ENCODE peak calls at places on chromosomes 13 and 19, in seven cellular contexts. I is bronchial epithelial cell, C is small intestine, R is astrocyte of the cerebellum, U is fibroblast of mammary gland, O is esophagus squamous epithelium, G is left ventricle myocardium inferior. E is an unnamed sample.

GRCh38 chr13:45602183-45602582 is 13.4 kb downstream of the ERICH6B start:
- DNase-seq in G (no peak), R (no peak), U (no peak), I (no peak), O (no peak), C (no peak), E (no peak)

GRCh38 chr19:2223959-2224358 is 12.2 kb downstream of the PLEKHJ1 start:
- DNase-seq in C (no peak), I (no peak), R (no peak), G (no peak), U (no peak), O (no peak), E (no peak)

GRCh38 chr13:113607477-113608245 is 23.1 kb downstream of the TFDP1 start:
- DNase-seq in R (no peak), I (no peak), G (no peak), C (no peak), O (no peak), U (no peak), E (no peak)

GRCh38 chr19:277131-277530 is 14.1 kb downstream of the PLPP2 start:
- DNase-seq in O (no peak), U (no peak), R (no peak), I (no peak), C (no peak), G (no peak), E (peak)

GRCh38 chr13:91498298-91498697 is 99.9 kb downstream of the GPC5 start:
- DNase-seq in G (no peak), C (no peak), I (no peak), O (no peak), U (no peak), R (no peak), E (peak)

GRCh38 chr19:38004505-38005223 is 97.7 kb downstream of the SIPA1L3 start:
- DNase-seq in O (peak), I (peak), U (peak), R (peak), C (peak), G (peak), E (peak)

GRCh38 chr19:49145485-49146407 is 9.4 kb downstream of the HRC start:
- DNase-seq in C (peak), O (no peak), I (no peak), R (no peak), U (peak), G (peak), E (peak)

GRCh38 chr13:87234981-87235380 is 436.2 kb upstream of the SLITRK5 start:
- DNase-seq in G (no peak), I (no peak), O (no peak), R (peak), C (no peak), U (peak), E (no peak)

GRCh38 chr19:28424041-28424440 is 788.9 kb downstream of the UQCRFS1 start:
- DNase-seq in I (no peak), G (no peak), U (no peak), O (no peak), R (no peak), C (no peak), E (no peak)

GRCh38 chr19:39038098-39038497 is 5.7 kb upstream of the FBXO27 start:
- DNase-seq in O (no peak), G (no peak), U (peak), R (no peak), I (peak), C (peak), E (peak)

GRCh38 chr13:44309771-44310767 is 63.6 kb upstream of the SERP2 start:
- DNase-seq in R (no peak), G (peak), I (peak), U (peak), C (peak), O (no peak), E (no peak)

GRCh38 chr19:6802336-6803035 is 30.0 kb downstream of the VAV1 start:
- DNase-seq in R (no peak), I (peak), U (no peak), C (peak), G (peak), O (peak), E (no peak)

GRCh38 chr13:114101831-114102520 is 30.4 kb downstream of the RASA3 start:
- DNase-seq in C (no peak), U (no peak), I (no peak), R (no peak), O (no peak), G (no peak), E (peak)

GRCh38 chr13:112759053-112759452 is 69.2 kb downstream of the ATP11A start:
- DNase-seq in O (no peak), G (no peak), U (no peak), C (no peak), R (no peak), I (no peak), E (no peak)

GRCh38 chr13:36758345-36758744 is 60.7 kb upstream of the RFXAP start:
- DNase-seq in R (no peak), I (no peak), C (peak), G (no peak), O (no peak), U (no peak), E (no peak)

GRCh38 chr13:21069561-21070004 is 8.2 kb upstream of the LATS2 start:
- DNase-seq in I (peak), G (peak), R (peak), C (peak), O (no peak), U (peak), E (peak)

GRCh38 chr13:33176526-33176925 is 109.0 kb downstream of the STARD13 start:
- DNase-seq in I (no peak), U (peak), G (no peak), R (no peak), C (no peak), O (no peak), E (no peak)

GRCh38 chr13:113928701-113929627 is 44.9 kb downstream of the C13orf46 start:
- DNase-seq in U (peak), I (no peak), O (no peak), R (peak), G (peak), C (no peak), E (peak)

GRCh38 chr19:18419195-18419698 is at the start of gene SSBP4:
- DNase-seq in I (no peak), G (peak), U (peak), R (no peak), C (peak), O (no peak), E (peak)

GRCh38 chr13:84479656-84480055 is 597.4 kb upstream of the SLITRK1 start:
- DNase-seq in R (no peak), I (peak), G (no peak), C (no peak), U (peak), O (no peak), E (no peak)

GRCh38 chr19:23766951-23767350 is 8.3 kb upstream of the ZNF681 start:
- DNase-seq in R (no peak), C (no peak), G (no peak), U (no peak), I (no peak), O (no peak), E (no peak)

GRCh38 chr13:63605962-63606361 is 2190.3 kb upstream of the PCDH20 start:
- DNase-seq in C (no peak), O (no peak), G (no peak), U (no peak), R (no peak), I (no peak), E (no peak)

GRCh38 chr19:17495639-17496265 is 15.7 kb upstream of the PGLS start:
- DNase-seq in I (no peak), R (no peak), G (no peak), C (no peak), U (no peak), O (no peak), E (peak)

GRCh38 chr19:43581467-43581866 is 5.9 kb downstream of the PINLYP start:
- DNase-seq in O (no peak), R (no peak), I (no peak), G (no peak), U (no peak), C (no peak), E (peak)

GRCh38 chr13:29101404-29101803 is 281.3 kb downstream of the MTUS2 start:
- DNase-seq in I (no peak), U (no peak), C (no peak), O (no peak), G (no peak), R (no peak), E (no peak)

GRCh38 chr13:100182894-100183490 is 94.1 kb downstream of the PCCA start:
- DNase-seq in U (no peak), I (no peak), G (no peak), C (no peak), O (no peak), R (no peak), E (no peak)

GRCh38 chr19:35309481-35310279 is 17.7 kb downstream of the MAG start:
- DNase-seq in G (no peak), R (no peak), C (no peak), U (no peak), I (no peak), O (no peak), E (peak)

GRCh38 chr19:38385804-38386257 is 2.0 kb downstream of the GGN start:
- DNase-seq in G (no peak), C (no peak), O (no peak), I (no peak), R (no peak), U (no peak), E (peak)

GRCh38 chr13:30880756-30881155 is 25.3 kb upstream of the MEDAG start:
- DNase-seq in R (peak), G (no peak), C (no peak), O (no peak), U (peak), I (peak), E (no peak)

GRCh38 chr19:51712461-51713081 is 11.2 kb downstream of the HAS1 start:
- DNase-seq in I (peak), C (peak), O (no peak), U (peak), G (no peak), R (no peak), E (no peak)

GRCh38 chr19:20367811-20368294 is 197.7 kb downstream of the ZNF737 start:
- DNase-seq in R (no peak), G (no peak), C (no peak), U (no peak), O (no peak), I (no peak), E (no peak)

GRCh38 chr13:42804244-42804868 is 23.0 kb downstream of the FAM216B start:
- DNase-seq in G (no peak), C (no peak), I (no peak), R (no peak), U (no peak), O (no peak), E (no peak)

GRCh38 chr19:5990289-5990797 is 12.4 kb upstream of the RANBP3 start:
- DNase-seq in R (no peak), G (no peak), U (peak), I (no peak), C (no peak), O (no peak), E (peak)

GRCh38 chr13:99067160-99067985 is 89.5 kb upstream of the DOCK9 start:
- DNase-seq in O (no peak), G (no peak), C (no peak), U (peak), R (no peak), I (peak), E (peak)

GRCh38 chr13:50731400-50731799 is 112.1 kb downstream of the DLEU7 start:
- DNase-seq in U (peak), I (peak), G (no peak), O (no peak), R (peak), C (no peak), E (no peak)

GRCh38 chr19:56174550-56174949 is 1.3 kb upstream of the GALP start:
- DNase-seq in C (no peak), R (no peak), O (no peak), U (no peak), I (no peak), G (no peak), E (no peak)

GRCh38 chr13:53782400-53783030 is 753.9 kb downstream of the OLFM4 start:
- DNase-seq in U (peak), G (no peak), C (peak), O (no peak), I (peak), R (peak), E (peak)

GRCh38 chr13:76023644-76024043 is 387.5 kb downstream of the LMO7 start:
- DNase-seq in G (no peak), R (no peak), O (no peak), C (no peak), I (peak), U (no peak), E (no peak)

GRCh38 chr19:3171894-3172679 is 6.5 kb upstream of the S1PR4 start:
- DNase-seq in O (no peak), I (peak), G (no peak), U (no peak), C (no peak), R (no peak), E (peak)

DNA sequence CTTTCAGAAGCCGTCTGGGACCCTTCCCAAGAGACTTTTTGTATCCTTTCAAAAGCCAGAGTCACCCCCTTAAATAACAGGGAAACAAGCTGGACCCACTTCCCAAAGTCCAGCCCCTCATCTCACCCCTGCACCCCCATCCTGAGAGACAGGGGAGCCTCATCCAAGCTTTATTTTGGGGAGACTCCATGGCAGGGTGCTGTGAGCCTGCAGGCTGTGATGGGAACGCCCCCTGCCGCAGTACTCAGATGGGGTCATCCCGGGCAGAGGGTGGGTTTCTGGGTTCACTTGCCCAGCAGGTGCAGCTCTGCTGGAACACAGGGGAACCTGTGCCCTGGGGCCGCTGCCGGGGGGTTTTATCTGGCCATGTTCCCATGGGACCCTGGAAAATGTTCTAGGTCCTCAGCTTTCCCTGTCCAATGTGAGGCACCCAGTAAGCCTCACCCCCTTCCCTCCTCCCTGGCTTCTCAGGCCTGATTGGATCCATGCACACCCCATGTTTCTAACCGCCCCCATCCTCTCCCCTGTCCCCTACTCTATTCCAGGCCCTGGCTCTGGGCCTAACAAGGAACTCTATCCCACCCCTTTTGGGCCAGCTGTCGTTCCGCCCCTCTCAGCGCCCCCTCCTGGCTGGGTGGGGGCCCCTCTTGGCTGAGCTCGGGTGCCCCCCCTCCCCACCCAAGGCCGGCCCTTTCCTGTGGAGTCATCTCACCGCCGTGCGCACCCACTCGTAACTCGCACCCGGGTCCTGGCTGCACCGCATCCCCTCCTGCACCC is 1.0 kb downstream of the HIF3A start:
- DNase-seq in C (peak), R (no peak), O (no peak), U (peak), I (no peak), G (peak), E (peak)
- H3K4me3 ChIP-seq in C (no peak), R (no peak), O (peak), U (peak), I (no peak), G (peak), E (no peak)

GRCh38 chr19:10290876-10291553 is 1.3 kb downstream of the ICAM5 start:
- DNase-seq in O (no peak), U (no peak), C (peak), R (no peak), I (peak), G (peak), E (peak)
- H3K4me3 ChIP-seq in O (peak), U (peak), C (peak), R (peak), I (peak), G (peak), E (peak)

DNA sequence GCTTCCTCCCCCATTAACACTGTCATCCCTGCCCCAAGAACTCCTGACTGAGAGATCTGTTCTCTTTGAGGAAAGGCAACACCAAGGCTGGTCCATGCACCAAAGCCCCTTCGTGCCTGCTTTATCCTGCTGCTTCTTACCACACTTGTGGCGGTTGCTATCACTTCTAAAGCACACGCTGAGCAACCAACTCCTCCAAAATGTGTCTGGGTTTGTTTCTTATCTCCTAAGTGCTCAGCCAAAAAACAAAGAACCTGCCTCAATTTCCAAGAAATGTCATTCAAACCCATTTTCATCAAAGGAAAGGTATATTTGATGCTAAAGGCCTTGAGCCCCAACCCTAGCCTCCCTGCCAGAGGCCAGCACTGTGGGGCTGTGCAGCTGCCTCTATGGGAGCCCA is 14.6 kb downstream of the ATP7B start:
- DNase-seq in G (no peak), O (no peak), C (no peak), I (no peak), U (no peak), R (no peak), E (no peak)
- H3K4me3 ChIP-seq in G (no peak), O (no peak), C (no peak), I (no peak), U (no peak), R (no peak), E (no peak)

GRCh38 chr19:40611096-40611495 is 9.9 kb downstream of the LTBP4 start:
- DNase-seq in C (peak), G (no peak), U (no peak), I (peak), O (no peak), R (no peak), E (peak)
- H3K4me3 ChIP-seq in C (no peak), G (peak), U (no peak), I (no peak), O (no peak), R (no peak), E (no peak)

DNA sequence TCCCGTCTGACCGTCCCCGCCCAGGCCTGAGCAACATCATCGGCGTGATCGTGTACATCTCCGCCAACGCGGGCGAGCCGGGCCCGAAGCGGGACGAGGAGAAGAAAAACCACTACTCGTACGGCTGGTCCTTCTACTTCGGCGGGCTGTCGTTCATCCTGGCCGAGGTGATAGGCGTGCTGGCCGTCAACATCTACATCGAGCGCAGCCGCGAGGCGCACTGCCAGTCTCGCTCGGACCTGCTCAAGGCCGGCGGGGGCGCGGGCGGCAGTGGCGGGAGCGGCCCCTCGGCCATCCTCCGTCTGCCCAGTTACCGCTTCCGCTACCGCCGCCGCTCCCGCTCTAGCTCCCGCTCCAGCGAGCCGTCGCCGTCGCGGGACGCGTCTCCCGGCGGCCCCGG is 9.4 kb upstream of the CACNG6 start:
- DNase-seq in G (no peak), O (no peak), R (no peak), C (no peak), I (no peak), U (no peak), E (peak)
- H3K4me3 ChIP-seq in G (peak), O (peak), R (peak), C (no peak), I (no peak), U (no peak), E (peak)

E was measured in osteoblast.